ENCODE peak calls at places on chromosomes 7 and 10, in seven cellular contexts. G is body of pancreas, H is tibial nerve, F is suprapubic skin, W is fibroblast of lung, V is H1, K is iPS DF 6.9. B is an unnamed sample.

GRCh38 chr10:128049226-128050010 is 76.8 kb downstream of the MKI67 start:
- DNase-seq in F (no peak), V (no peak), K (no peak), H (no peak), W (no peak), G (no peak), B (no peak)

GRCh38 chr7:44538798-44539668 is 2.1 kb downstream of the NPC1L1 start:
- DNase-seq in V (no peak), W (no peak), K (no peak), G (no peak), F (no peak), H (no peak), B (no peak)

GRCh38 chr7:150716368-150716767 is at the start of gene GIMAP1:
- DNase-seq in G (no peak), H (no peak), K (no peak), W (no peak), V (no peak), F (no peak), B (no peak)

GRCh38 chr7:110786576-110786975 is 304.4 kb upstream of the LRRN3 start:
- DNase-seq in H (no peak), V (no peak), F (no peak), K (no peak), G (no peak), W (no peak), B (no peak)

GRCh38 chr10:30705086-30705624 is 75.6 kb upstream of the LYZL2 start:
- DNase-seq in H (no peak), F (no peak), K (no peak), V (no peak), W (no peak), G (no peak), B (no peak)

GRCh38 chr7:155881471-155882350 is 69.4 kb upstream of the SHH start:
- DNase-seq in F (peak; percentile 69), K (no peak), G (no peak), H (no peak), W (no peak), V (no peak), B (no peak)

GRCh38 chr7:35430547-35431153 is 176.8 kb upstream of the TBX20 start:
- DNase-seq in H (no peak), F (no peak), G (no peak), W (no peak), V (peak; percentile 59), K (peak; percentile 43), B (no peak)

GRCh38 chr7:155529346-155529745 is 17.0 kb downstream of the CNPY1 start:
- DNase-seq in W (no peak), V (no peak), F (peak; percentile 41), H (no peak), K (no peak), G (no peak), B (no peak)

GRCh38 chr10:44369296-44369695 is 15.6 kb downstream of the CXCL12 start:
- DNase-seq in H (no peak), G (no peak), V (no peak), F (no peak), W (no peak), K (no peak), B (no peak)

GRCh38 chr7:93575555-93576397 is 1.3 kb upstream of the CALCR start:
- DNase-seq in K (no peak), V (peak; percentile 59), F (no peak), H (no peak), W (no peak), G (no peak), B (no peak)

GRCh38 chr10:50501899-50502556 is 121.7 kb downstream of the SGMS1 start:
- DNase-seq in K (no peak), F (no peak), H (no peak), W (no peak), G (no peak), V (no peak), B (no peak)

GRCh38 chr7:55212176-55212575 is 153.0 kb upstream of the LANCL2 start:
- DNase-seq in W (no peak), V (no peak), G (no peak), H (no peak), K (no peak), F (no peak), B (no peak)

GRCh38 chr10:60958892-60959601 is 15.1 kb upstream of the RHOBTB1 start:
- DNase-seq in H (no peak), W (peak; percentile 51), G (no peak), V (no peak), K (no peak), F (no peak), B (no peak)

GRCh38 chr7:157271315-157271990 is 65.4 kb upstream of the DNAJB6 start:
- DNase-seq in H (no peak), G (no peak), W (peak; percentile 19), V (no peak), K (no peak), F (no peak), B (no peak)

GRCh38 chr7:151100921-151101320 is 14.6 kb downstream of the AGAP3 start:
- DNase-seq in H (no peak), F (no peak), G (no peak), V (no peak), K (no peak), W (no peak), B (no peak)

GRCh38 chr7:23012797-23013714 is 874 bp downstream of the HYCC1 start:
- DNase-seq in W (no peak), H (no peak), V (peak; percentile 66), F (peak; percentile 86), G (peak; percentile 28), K (no peak), B (no peak)

GRCh38 chr10:118459642-118460193 is 117.6 kb upstream of the FAM204A start:
- DNase-seq in G (peak; percentile 59), F (no peak), W (peak; percentile 55), K (peak; percentile 54), H (peak; percentile 45), V (peak; percentile 69), B (peak; percentile 58)

GRCh38 chr10:97234403-97234802 is 48.6 kb upstream of the SLIT1 start:
- DNase-seq in H (no peak), V (no peak), G (no peak), K (peak; percentile 20), F (no peak), W (peak; percentile 67), B (no peak)

GRCh38 chr10:10515479-10516204 is 502.0 kb upstream of the CELF2 start:
- DNase-seq in G (no peak), H (no peak), F (no peak), K (no peak), W (no peak), V (no peak), B (no peak)

GRCh38 chr10:58807631-58808024 is 295.0 kb downstream of the BICC1 start:
- DNase-seq in W (peak; percentile 86), V (no peak), G (no peak), F (no peak), K (no peak), H (no peak), B (no peak)
- H3K27ac ChIP-seq in W (no peak overlapping the region), V (no peak overlapping the region), G (no peak overlapping the region), F (no peak overlapping the region), K (no peak overlapping the region), H (no peak overlapping the region), B (no peak overlapping the region)

DNA sequence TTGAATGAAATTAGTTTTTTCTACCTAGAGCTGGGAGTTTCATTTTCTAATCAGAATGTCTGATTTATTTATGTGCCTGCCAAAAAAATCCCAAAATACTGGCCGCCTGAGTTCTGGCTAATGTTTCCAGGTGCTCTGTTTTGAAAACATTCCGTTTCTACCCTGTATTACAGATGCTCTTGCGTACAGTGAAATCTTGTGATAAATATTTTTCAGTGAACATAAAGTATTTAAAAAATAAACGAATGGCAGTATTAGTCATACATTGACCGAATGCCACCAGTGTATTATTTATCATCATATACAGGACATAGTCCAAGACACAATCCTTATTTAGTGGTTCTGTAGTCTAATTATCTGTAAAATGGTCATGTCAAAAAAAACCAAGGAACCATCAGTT is 102.8 kb downstream of the KAT6B start:
- DNase-seq in V (no peak), H (no peak), K (no peak), F (no peak), W (peak; percentile 78), G (no peak), B (no peak)
- H3K27ac ChIP-seq in V (no peak overlapping the region), H (peak overlapping the region; percentile 90), K (no peak overlapping the region), F (no peak overlapping the region), W (peak overlapping the region; percentile 83), G (peak overlapping the region; percentile 48), B (no peak overlapping the region)

GRCh38 chr10:78937800-78938694 is 130.7 kb upstream of the ZMIZ1 start:
- DNase-seq in H (no peak), F (no peak), W (no peak), G (no peak), V (no peak), K (no peak), B (no peak)

GRCh38 chr10:78934994-78935602 is 133.7 kb upstream of the ZMIZ1 start:
- DNase-seq in V (no peak), H (no peak), K (no peak), W (no peak), F (no peak), G (no peak), B (no peak)

GRCh38 chr10:78937388-78937787 is 131.4 kb upstream of the ZMIZ1 start:
- DNase-seq in F (no peak), G (no peak), V (no peak), W (no peak), K (no peak), H (no peak), B (no peak)

GRCh38 chr10:78935697-78936407 is 132.9 kb upstream of the ZMIZ1 start:
- DNase-seq in V (no peak), F (no peak), H (no peak), W (no peak), G (no peak), K (no peak), B (no peak)

GRCh38 chr10:78936412-78937342 is 132.1 kb upstream of the ZMIZ1 start:
- DNase-seq in F (no peak), V (no peak), H (no peak), W (peak; percentile 36), K (no peak), G (no peak), B (no peak)
- H3K27ac ChIP-seq in F (no peak overlapping the region), V (no peak overlapping the region), H (no peak overlapping the region), W (no peak overlapping the region), K (no peak overlapping the region), G (no peak overlapping the region), B (no peak overlapping the region)

GRCh38 chr7:134724606-134725005 is 54.8 kb upstream of the CALD1 start:
- DNase-seq in F (no peak), W (peak; percentile 48), K (no peak), V (peak; percentile 64), G (no peak), H (no peak), B (no peak)

GRCh38 chr7:134722786-134723322 is 56.6 kb upstream of the CALD1 start:
- DNase-seq in H (no peak), W (no peak), F (no peak), V (no peak), G (no peak), K (no peak), B (no peak)

GRCh38 chr7:134726581-134726980 is 52.9 kb upstream of the CALD1 start:
- DNase-seq in V (no peak), H (no peak), W (peak; percentile 70), G (no peak), F (no peak), K (no peak), B (no peak)

GRCh38 chr7:134720091-134720935 is 59.1 kb upstream of the CALD1 start:
- DNase-seq in V (no peak), G (no peak), K (no peak), W (peak; percentile 78), H (no peak), F (no peak), B (no peak)

DNA sequence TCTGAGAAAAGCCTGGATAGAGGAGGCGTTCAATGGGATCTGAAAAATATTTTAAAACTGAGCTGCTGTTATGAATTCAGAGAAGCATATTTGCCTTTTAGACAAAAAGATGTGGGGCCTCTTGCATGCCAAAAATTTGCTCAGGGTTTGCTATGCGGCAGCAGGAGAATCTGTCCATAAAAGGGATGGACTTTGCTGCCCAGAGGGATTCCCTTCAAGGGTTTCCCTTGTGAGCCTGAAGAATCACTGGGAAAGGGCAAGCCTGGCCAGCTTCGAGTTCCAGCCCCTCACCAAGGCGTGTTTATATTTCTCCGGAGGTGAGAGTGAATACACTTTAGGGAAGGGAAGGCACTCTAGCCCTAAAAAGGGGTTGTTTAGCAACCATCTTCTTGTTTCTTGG is 55.5 kb upstream of the CALD1 start:
- DNase-seq in H (no peak), F (no peak), V (no peak), K (no peak), W (peak; percentile 30), G (no peak), B (no peak)
- H3K27ac ChIP-seq in H (peak overlapping the region; percentile 94), F (no peak overlapping the region), V (no peak overlapping the region), K (no peak overlapping the region), W (peak overlapping the region; percentile 11), G (no peak overlapping the region), B (no peak overlapping the region)